ENCODE peak calls at places on chromosomes 6 and 20, in ten cellular contexts. One of them, this sample, is unnamed. For H3K36me3, the result is how much of the 10 kb centered on the place peaks cover.

GRCh38 chr6:163226836-163227485 is 187.6 kb upstream of the QKI start:
- DNase-seq in brain microvascular endothelial cell: peak
- DNase-seq in heart left ventricle: no peak
- DNase-seq in left ventricle myocardium inferior: no peak
- DNase-seq in heart right ventricle: no peak
- DNase-seq in fibroblast of lung: no peak
- DNase-seq in spleen: no peak
- DNase-seq in lower lobe of right lung: no peak
- DNase-seq in psoas muscle: no peak
- DNase-seq in tibial nerve: no peak
- DNase-seq in this sample: no peak

GRCh38 chr6:30101423-30101938 is 11.4 kb downstream of the TRIM31 start:
- DNase-seq in spleen: no peak
- DNase-seq in lower lobe of right lung: no peak
- DNase-seq in heart left ventricle: no peak
- DNase-seq in brain microvascular endothelial cell: no peak
- DNase-seq in psoas muscle: no peak
- DNase-seq in left ventricle myocardium inferior: no peak
- DNase-seq in heart right ventricle: no peak
- DNase-seq in fibroblast of lung: no peak
- DNase-seq in tibial nerve: no peak
- DNase-seq in this sample: no peak

GRCh38 chr6:80531676-80532619 is 425.5 kb downstream of the BCKDHB start:
- DNase-seq in brain microvascular endothelial cell: no peak
- DNase-seq in left ventricle myocardium inferior: no peak
- DNase-seq in lower lobe of right lung: no peak
- DNase-seq in fibroblast of lung: no peak
- DNase-seq in heart right ventricle: no peak
- DNase-seq in psoas muscle: no peak
- DNase-seq in heart left ventricle: no peak
- DNase-seq in spleen: no peak
- DNase-seq in tibial nerve: no peak
- DNase-seq in this sample: no peak

GRCh38 chr6:155400022-155400965 is 55.3 kb downstream of the NOX3 start:
- DNase-seq in fibroblast of lung: no peak
- DNase-seq in tibial nerve: no peak
- DNase-seq in psoas muscle: no peak
- DNase-seq in brain microvascular endothelial cell: no peak
- DNase-seq in left ventricle myocardium inferior: no peak
- DNase-seq in lower lobe of right lung: no peak
- DNase-seq in heart right ventricle: no peak
- DNase-seq in spleen: no peak
- DNase-seq in heart left ventricle: no peak
- DNase-seq in this sample: no peak

GRCh38 chr20:57790176-57790575 is 80.4 kb upstream of the PMEPA1 start:
- DNase-seq in heart left ventricle: no peak
- DNase-seq in heart right ventricle: no peak
- DNase-seq in brain microvascular endothelial cell: no peak
- DNase-seq in lower lobe of right lung: no peak
- DNase-seq in psoas muscle: peak
- DNase-seq in left ventricle myocardium inferior: no peak
- DNase-seq in spleen: peak
- DNase-seq in tibial nerve: no peak
- DNase-seq in fibroblast of lung: no peak
- DNase-seq in this sample: no peak

GRCh38 chr20:13285408-13285807 is 64.3 kb downstream of the ISM1 start:
- DNase-seq in fibroblast of lung: no peak
- DNase-seq in lower lobe of right lung: no peak
- DNase-seq in tibial nerve: no peak
- DNase-seq in heart right ventricle: no peak
- DNase-seq in left ventricle myocardium inferior: no peak
- DNase-seq in brain microvascular endothelial cell: no peak
- DNase-seq in psoas muscle: no peak
- DNase-seq in heart left ventricle: no peak
- DNase-seq in spleen: no peak
- DNase-seq in this sample: no peak

GRCh38 chr6:54426995-54427394 is 118.8 kb downstream of the TINAG start:
- DNase-seq in psoas muscle: no peak
- DNase-seq in left ventricle myocardium inferior: no peak
- DNase-seq in heart right ventricle: no peak
- DNase-seq in spleen: no peak
- DNase-seq in brain microvascular endothelial cell: no peak
- DNase-seq in heart left ventricle: no peak
- DNase-seq in tibial nerve: no peak
- DNase-seq in lower lobe of right lung: no peak
- DNase-seq in fibroblast of lung: no peak
- DNase-seq in this sample: no peak

GRCh38 chr6:147131728-147132127 is 72.5 kb upstream of the STXBP5 start:
- DNase-seq in lower lobe of right lung: no peak
- DNase-seq in heart right ventricle: no peak
- DNase-seq in psoas muscle: no peak
- DNase-seq in heart left ventricle: no peak
- DNase-seq in spleen: no peak
- DNase-seq in fibroblast of lung: peak
- DNase-seq in tibial nerve: no peak
- DNase-seq in brain microvascular endothelial cell: peak
- DNase-seq in left ventricle myocardium inferior: no peak
- DNase-seq in this sample: no peak

GRCh38 chr6:137625808-137626207 is 131.6 kb upstream of the OLIG3 start:
- DNase-seq in lower lobe of right lung: no peak
- DNase-seq in psoas muscle: no peak
- DNase-seq in heart right ventricle: no peak
- DNase-seq in brain microvascular endothelial cell: no peak
- DNase-seq in left ventricle myocardium inferior: no peak
- DNase-seq in spleen: no peak
- DNase-seq in fibroblast of lung: no peak
- DNase-seq in heart left ventricle: no peak
- DNase-seq in tibial nerve: no peak
- DNase-seq in this sample: no peak
- TF ChIP-seq CTCF in lower lobe of right lung: no peak
- TF ChIP-seq CTCF in psoas muscle: no peak
- TF ChIP-seq CTCF in heart right ventricle: no peak
- TF ChIP-seq CTCF in brain microvascular endothelial cell: peak
- TF ChIP-seq CTCF in left ventricle myocardium inferior: no peak
- TF ChIP-seq CTCF in spleen: no peak
- TF ChIP-seq CTCF in fibroblast of lung: no peak
- TF ChIP-seq CTCF in heart left ventricle: no peak
- TF ChIP-seq CTCF in tibial nerve: no peak
- TF ChIP-seq CTCF in this sample: peak

DNA sequence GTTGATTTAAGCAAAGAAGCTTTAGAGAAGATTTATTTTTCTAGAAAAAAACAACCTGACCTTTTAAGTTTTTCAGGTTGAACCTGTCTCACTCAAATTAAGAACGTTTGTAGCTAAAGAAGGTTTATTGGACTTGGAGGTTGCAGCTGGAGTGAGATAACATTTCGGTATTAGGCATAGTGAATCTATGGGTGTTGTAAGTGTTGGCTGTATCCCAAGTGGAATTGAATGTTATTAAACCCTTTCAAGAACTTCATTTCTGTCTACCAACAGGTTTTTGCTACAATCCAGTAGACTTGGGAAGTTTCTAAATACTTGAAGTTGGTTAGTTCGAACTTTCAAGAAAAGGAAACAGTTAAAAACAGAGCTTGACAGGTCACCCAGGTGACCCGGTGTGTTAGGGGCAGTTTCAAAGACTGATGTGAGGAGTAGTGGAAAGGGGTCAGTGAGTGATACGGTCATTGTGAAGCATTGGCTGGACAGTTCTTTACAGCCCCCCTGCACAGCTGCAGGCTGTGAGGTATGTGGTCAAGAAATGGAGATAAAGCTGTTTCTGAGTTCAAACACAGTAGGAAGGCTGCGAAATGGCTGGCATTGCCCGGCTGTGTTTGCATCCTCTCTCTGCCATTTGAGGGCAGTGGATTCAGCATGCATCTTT is 2.5 kb upstream of the TBCC start:
- DNase-seq in brain microvascular endothelial cell: no peak
- DNase-seq in fibroblast of lung: peak
- DNase-seq in spleen: no peak
- DNase-seq in psoas muscle: no peak
- DNase-seq in left ventricle myocardium inferior: no peak
- DNase-seq in heart left ventricle: no peak
- DNase-seq in tibial nerve: no peak
- DNase-seq in heart right ventricle: no peak
- DNase-seq in lower lobe of right lung: no peak
- DNase-seq in this sample: no peak
- H3K4me3 ChIP-seq in brain microvascular endothelial cell: no peak
- H3K4me3 ChIP-seq in fibroblast of lung: no peak
- H3K4me3 ChIP-seq in spleen: no peak
- H3K4me3 ChIP-seq in psoas muscle: peak
- H3K4me3 ChIP-seq in left ventricle myocardium inferior: peak
- H3K4me3 ChIP-seq in heart left ventricle: no peak
- H3K4me3 ChIP-seq in tibial nerve: peak
- H3K4me3 ChIP-seq in heart right ventricle: no peak
- H3K4me3 ChIP-seq in lower lobe of right lung: peak
- H3K4me3 ChIP-seq in this sample: no peak

GRCh38 chr20:37419307-37419706 is 73.4 kb downstream of the SRC start:
- DNase-seq in heart right ventricle: no peak
- DNase-seq in fibroblast of lung: no peak
- DNase-seq in spleen: no peak
- DNase-seq in left ventricle myocardium inferior: no peak
- DNase-seq in lower lobe of right lung: no peak
- DNase-seq in tibial nerve: no peak
- DNase-seq in heart left ventricle: no peak
- DNase-seq in brain microvascular endothelial cell: no peak
- DNase-seq in psoas muscle: no peak
- DNase-seq in this sample: no peak
- H3K36me3 ChIP-seq in heart right ventricle: under half
- H3K36me3 ChIP-seq in fibroblast of lung: under half
- H3K36me3 ChIP-seq in spleen: under half
- H3K36me3 ChIP-seq in left ventricle myocardium inferior: under half
- H3K36me3 ChIP-seq in lower lobe of right lung: under half
- H3K36me3 ChIP-seq in tibial nerve: under half
- H3K36me3 ChIP-seq in heart left ventricle: under half
- H3K36me3 ChIP-seq in brain microvascular endothelial cell: under half
- H3K36me3 ChIP-seq in psoas muscle: under half
- H3K36me3 ChIP-seq in this sample: under half

DNA sequence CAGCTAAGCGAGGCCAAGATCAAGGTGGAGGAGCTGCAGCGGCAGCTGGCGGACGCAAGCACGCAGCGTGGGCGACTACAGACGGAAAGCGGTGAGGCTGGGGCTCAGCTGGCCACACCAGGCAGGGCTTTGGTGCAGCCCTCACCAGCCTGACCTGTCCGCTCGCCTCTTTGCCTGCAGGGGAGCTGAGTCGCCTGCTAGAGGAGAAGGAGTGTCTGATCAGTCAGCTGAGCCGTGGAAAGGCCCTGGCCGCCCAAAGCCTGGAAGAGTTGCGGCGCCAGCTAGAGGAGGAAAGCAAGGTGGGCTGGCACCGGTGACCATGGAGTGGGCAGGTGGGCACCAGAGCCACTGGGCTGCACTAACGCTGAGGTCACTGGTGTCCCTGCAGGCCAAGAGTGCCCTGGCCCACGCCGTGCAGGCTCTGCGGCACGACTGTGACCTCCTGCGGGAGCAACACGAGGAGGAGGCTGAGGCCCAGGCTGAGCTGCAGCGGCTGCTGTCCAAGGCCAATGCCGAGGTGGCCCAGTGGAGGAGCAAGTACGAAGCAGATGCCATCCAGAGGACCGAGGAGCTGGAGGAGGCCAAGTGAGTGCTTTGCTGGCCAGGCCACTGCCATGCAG is 42.8 kb downstream of the MYH7B start:
- DNase-seq in lower lobe of right lung: no peak
- DNase-seq in brain microvascular endothelial cell: no peak
- DNase-seq in spleen: no peak
- DNase-seq in fibroblast of lung: no peak
- DNase-seq in psoas muscle: no peak
- DNase-seq in heart left ventricle: no peak
- DNase-seq in tibial nerve: no peak
- DNase-seq in heart right ventricle: no peak
- DNase-seq in left ventricle myocardium inferior: no peak
- DNase-seq in this sample: no peak
- TF ChIP-seq CTCF in lower lobe of right lung: no peak
- TF ChIP-seq CTCF in brain microvascular endothelial cell: peak
- TF ChIP-seq CTCF in spleen: no peak
- TF ChIP-seq CTCF in fibroblast of lung: no peak
- TF ChIP-seq CTCF in psoas muscle: no peak
- TF ChIP-seq CTCF in heart left ventricle: no peak
- TF ChIP-seq CTCF in tibial nerve: no peak
- TF ChIP-seq CTCF in heart right ventricle: no peak
- TF ChIP-seq CTCF in left ventricle myocardium inferior: no peak
- TF ChIP-seq CTCF in this sample: no peak

GRCh38 chr20:22450540-22450939 is 133.8 kb downstream of the FOXA2 start:
- DNase-seq in lower lobe of right lung: no peak
- DNase-seq in spleen: no peak
- DNase-seq in left ventricle myocardium inferior: no peak
- DNase-seq in heart right ventricle: no peak
- DNase-seq in fibroblast of lung: no peak
- DNase-seq in brain microvascular endothelial cell: no peak
- DNase-seq in heart left ventricle: no peak
- DNase-seq in tibial nerve: no peak
- DNase-seq in psoas muscle: no peak
- DNase-seq in this sample: no peak

GRCh38 chr20:22449115-22449973 is 135.0 kb downstream of the FOXA2 start:
- DNase-seq in heart right ventricle: no peak
- DNase-seq in spleen: no peak
- DNase-seq in fibroblast of lung: no peak
- DNase-seq in left ventricle myocardium inferior: no peak
- DNase-seq in brain microvascular endothelial cell: no peak
- DNase-seq in tibial nerve: no peak
- DNase-seq in psoas muscle: no peak
- DNase-seq in lower lobe of right lung: no peak
- DNase-seq in heart left ventricle: no peak
- DNase-seq in this sample: no peak

GRCh38 chr20:22453244-22454080 is 130.9 kb downstream of the FOXA2 start:
- DNase-seq in heart left ventricle: no peak
- DNase-seq in tibial nerve: no peak
- DNase-seq in lower lobe of right lung: no peak
- DNase-seq in brain microvascular endothelial cell: no peak
- DNase-seq in left ventricle myocardium inferior: no peak
- DNase-seq in psoas muscle: no peak
- DNase-seq in fibroblast of lung: no peak
- DNase-seq in spleen: no peak
- DNase-seq in heart right ventricle: no peak
- DNase-seq in this sample: no peak

GRCh38 chr20:22455259-22455658 is 129.1 kb downstream of the FOXA2 start:
- DNase-seq in lower lobe of right lung: no peak
- DNase-seq in brain microvascular endothelial cell: no peak
- DNase-seq in fibroblast of lung: no peak
- DNase-seq in psoas muscle: no peak
- DNase-seq in left ventricle myocardium inferior: no peak
- DNase-seq in heart left ventricle: no peak
- DNase-seq in spleen: no peak
- DNase-seq in heart right ventricle: no peak
- DNase-seq in tibial nerve: no peak
- DNase-seq in this sample: no peak

DNA sequence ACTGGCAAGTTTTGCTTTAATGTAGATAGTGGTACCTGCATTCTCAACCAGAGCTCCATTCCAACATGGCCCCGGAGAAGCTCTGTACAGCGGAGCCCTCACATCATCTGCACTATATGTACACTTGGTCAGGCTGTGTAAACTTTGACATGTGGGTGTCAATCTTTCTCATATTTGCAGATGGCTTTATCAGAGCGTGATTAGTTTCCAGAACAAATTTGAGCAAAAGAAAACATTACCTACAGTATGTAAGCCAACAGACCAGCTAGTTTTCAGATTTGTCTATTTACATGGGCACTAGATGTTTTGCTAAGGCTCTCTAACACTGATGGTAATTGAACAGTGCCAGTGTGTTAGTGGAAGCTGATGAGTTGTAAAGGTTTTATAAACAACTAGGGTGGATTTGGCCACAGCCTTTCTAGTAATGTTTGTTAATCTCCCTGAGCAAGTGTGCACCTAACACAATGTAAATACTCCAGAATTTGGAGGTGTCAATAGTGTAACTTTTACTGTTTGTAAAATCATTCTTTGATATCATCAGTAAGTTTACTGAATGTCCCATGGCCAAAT is 131.8 kb downstream of the FOXA2 start:
- DNase-seq in left ventricle myocardium inferior: no peak
- DNase-seq in spleen: no peak
- DNase-seq in psoas muscle: no peak
- DNase-seq in lower lobe of right lung: no peak
- DNase-seq in brain microvascular endothelial cell: no peak
- DNase-seq in fibroblast of lung: no peak
- DNase-seq in tibial nerve: no peak
- DNase-seq in heart right ventricle: no peak
- DNase-seq in heart left ventricle: no peak
- DNase-seq in this sample: no peak
- H3K4me3 ChIP-seq in left ventricle myocardium inferior: no peak
- H3K4me3 ChIP-seq in spleen: no peak
- H3K4me3 ChIP-seq in psoas muscle: no peak
- H3K4me3 ChIP-seq in lower lobe of right lung: no peak
- H3K4me3 ChIP-seq in brain microvascular endothelial cell: no peak
- H3K4me3 ChIP-seq in fibroblast of lung: no peak
- H3K4me3 ChIP-seq in tibial nerve: no peak
- H3K4me3 ChIP-seq in heart right ventricle: no peak
- H3K4me3 ChIP-seq in heart left ventricle: no peak
- H3K4me3 ChIP-seq in this sample: no peak